ENCODE peak calls at places on chromosomes 12 and 14, in four cellular contexts. X is heart left ventricle, M is RWPE1, L is mesothelial cell of epicardium. E is an unnamed sample.

GRCh38 chr12:48961331-48961730 is 4.0 kb upstream of the ARF3 start:
- DNase-seq in X (no peak), M (no peak), L (no peak), E (no peak)

GRCh38 chr12:119047641-119048040 is 66.3 kb downstream of the SRRM4 start:
- DNase-seq in X (no peak), M (no peak), L (no peak), E (no peak)

GRCh38 chr14:74754899-74755298 is 8.2 kb upstream of the YLPM1 start:
- DNase-seq in X (no peak), M (no peak), L (no peak), E (no peak)

GRCh38 chr12:85441740-85442139 is 161.7 kb downstream of the ALX1 start:
- DNase-seq in X (no peak), M (peak), L (no peak), E (no peak)

GRCh38 chr12:57889541-57889989 is 43.0 kb upstream of the CTDSP2 start:
- DNase-seq in X (peak), M (no peak), L (no peak), E (no peak)

GRCh38 chr12:54882074-54882473 is 27.8 kb downstream of the MUCL1 start:
- DNase-seq in X (no peak), M (no peak), L (no peak), E (no peak)

GRCh38 chr12:84502907-84503787 is 409.5 kb downstream of the SLC6A15 start:
- DNase-seq in X (no peak), M (peak), L (no peak), E (peak)

GRCh38 chr12:25271486-25272098 is 20.9 kb upstream of the KRAS start:
- DNase-seq in X (no peak), M (no peak), L (no peak), E (no peak)

GRCh38 chr12:74337951-74338350 is 199.7 kb upstream of the ATXN7L3B start:
- DNase-seq in X (no peak), M (peak), L (no peak), E (no peak)

GRCh38 chr14:51302319-51303030 is 62.4 kb downstream of the TMX1 start:
- DNase-seq in X (no peak), M (no peak), L (no peak), E (no peak)

GRCh38 chr14:53193193-53193592 is 40.1 kb upstream of the DDHD1 start:
- DNase-seq in X (no peak), M (no peak), L (no peak), E (no peak)

GRCh38 chr12:50509009-50509663 is 4.4 kb downstream of the DIP2B start:
- DNase-seq in X (no peak), M (no peak), L (no peak), E (no peak)

GRCh38 chr14:98633380-98633779 is 638.6 kb downstream of the BCL11B start:
- DNase-seq in X (no peak), M (no peak), L (no peak), E (no peak)

GRCh38 chr14:68283378-68284123 is 464.0 kb downstream of the RAD51B start:
- DNase-seq in X (no peak), M (no peak), L (no peak), E (no peak)

GRCh38 chr12:62435337-62436163 is 31.1 kb upstream of the MON2 start:
- DNase-seq in X (peak), M (peak), L (no peak), E (peak)

GRCh38 chr12:78878447-78878846 is 13.9 kb downstream of the SYT1 start:
- DNase-seq in X (no peak), M (no peak), L (no peak), E (no peak)

GRCh38 chr12:131759176-131759575 is 48.3 kb downstream of the SFSWAP start:
- DNase-seq in X (no peak), M (no peak), L (no peak), E (no peak)

GRCh38 chr14:105532735-105533141 is 6.4 kb downstream of the TMEM121 start:
- DNase-seq in X (no peak), M (no peak), L (no peak), E (peak)

GRCh38 chr14:28767851-28768548 is 1.4 kb downstream of the FOXG1 start:
- DNase-seq in X (no peak), M (no peak), L (no peak), E (peak)

GRCh38 chr12:124359671-124360581 is 65.0 kb downstream of the RFLNA start:
- DNase-seq in X (peak), M (no peak), L (no peak), E (no peak)

GRCh38 chr12:46744256-46744655 is 81.5 kb downstream of the SLC38A4 start:
- DNase-seq in X (no peak), M (no peak), L (no peak), E (no peak)

GRCh38 chr14:58626441-58626840 is 11.3 kb upstream of the DACT1 start:
- DNase-seq in X (no peak), M (no peak), L (no peak), E (no peak)

GRCh38 chr12:32305163-32305562 is 94.2 kb upstream of the FGD4 start:
- DNase-seq in X (no peak), M (peak), L (no peak), E (no peak)

GRCh38 chr12:7374423-7375144 is 69.4 kb downstream of the CD163L1 start:
- DNase-seq in X (peak), M (peak), L (no peak), E (peak)

GRCh38 chr12:116291218-116291617 is 13.7 kb upstream of the MED13L start:
- DNase-seq in X (no peak), M (no peak), L (no peak), E (no peak)

GRCh38 chr12:120316798-120317257 is 10.8 kb downstream of the PLA2G1B start:
- DNase-seq in X (no peak), M (no peak), L (no peak), E (no peak)

GRCh38 chr14:78848234-78848820 is 678.2 kb downstream of the NRXN3 start:
- DNase-seq in X (no peak), M (peak), L (peak), E (peak)

GRCh38 chr14:78566017-78566858 is 396.1 kb downstream of the NRXN3 start:
- DNase-seq in X (peak), M (peak), L (peak), E (peak)

GRCh38 chr14:25308244-25308643 is 258.3 kb upstream of the STXBP6 start:
- DNase-seq in X (no peak), M (no peak), L (no peak), E (no peak)

GRCh38 chr14:81868172-81868571 is 334.5 kb upstream of the SEL1L start:
- DNase-seq in X (no peak), M (no peak), L (no peak), E (no peak)

GRCh38 chr12:64720884-64721283 is 38.3 kb downstream of the GNS start:
- DNase-seq in X (no peak), M (no peak), L (no peak), E (no peak)

GRCh38 chr14:77006127-77006526 is 22.4 kb downstream of the IRF2BPL start:
- DNase-seq in X (no peak), M (no peak), L (no peak), E (no peak)

GRCh38 chr14:73254247-73255004 is 17.1 kb downstream of the PAPLN start:
- DNase-seq in X (no peak), M (no peak), L (no peak), E (no peak)

DNA sequence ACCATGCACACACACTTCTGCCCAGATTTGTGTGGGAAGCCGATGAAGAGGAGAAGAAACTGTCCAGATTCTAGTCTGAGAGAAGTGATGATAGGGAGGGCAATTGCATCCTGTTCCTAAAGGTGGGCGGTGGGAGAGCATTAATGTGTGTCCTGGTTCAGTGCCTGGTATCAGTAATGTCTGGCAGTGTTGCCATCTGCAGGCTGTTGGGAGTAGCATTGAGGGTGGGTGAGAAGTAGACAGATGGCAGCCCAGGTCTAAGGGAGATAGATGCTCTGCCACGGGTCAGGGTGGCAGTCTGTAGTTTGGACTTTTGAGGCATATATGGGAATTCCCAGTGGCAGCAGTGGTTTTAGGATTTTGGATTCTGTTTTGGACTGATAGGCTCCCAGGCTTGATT is 156.4 kb downstream of the ETNK1 start:
- DNase-seq in X (no peak), M (no peak), L (no peak), E (no peak)
- TF ChIP-seq CTCF in X (no peak), M (no peak), L (no peak), E (no peak)

GRCh38 chr14:33674716-33675115 is 276.2 kb downstream of the EGLN3 start:
- DNase-seq in X (no peak), M (no peak), L (no peak), E (no peak)

GRCh38 chr14:33679025-33679424 is 271.8 kb downstream of the EGLN3 start:
- DNase-seq in X (no peak), M (no peak), L (no peak), E (no peak)

GRCh38 chr14:33675415-33676130 is 275.3 kb downstream of the EGLN3 start:
- DNase-seq in X (no peak), M (no peak), L (no peak), E (no peak)

GRCh38 chr14:33678012-33678411 is 272.9 kb downstream of the EGLN3 start:
- DNase-seq in X (no peak), M (no peak), L (no peak), E (no peak)

DNA sequence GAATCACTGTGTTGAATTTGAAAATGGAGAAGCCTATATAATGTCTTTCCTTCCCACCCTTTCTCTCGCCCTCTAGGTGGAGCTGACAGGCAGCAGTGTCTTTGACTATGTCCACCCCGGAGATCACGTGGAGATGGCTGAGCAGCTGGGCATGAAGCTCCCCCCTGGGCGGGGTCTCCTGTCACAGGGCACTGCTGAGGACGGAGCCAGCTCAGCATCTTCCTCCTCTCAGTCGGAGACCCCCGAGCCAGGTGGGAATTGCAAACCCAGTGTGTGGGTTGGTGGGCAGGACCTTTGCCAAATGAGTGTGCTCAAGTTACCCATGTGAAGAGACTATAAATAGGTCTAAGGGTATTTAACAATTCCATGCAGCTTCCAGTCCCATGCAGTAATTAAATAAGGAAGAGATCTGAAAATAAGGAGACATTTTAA is 274.7 kb downstream of the EGLN3 start:
- DNase-seq in X (peak), M (peak), L (no peak), E (peak)
- TF ChIP-seq CTCF in X (peak), M (no peak), L (no peak), E (peak)

DNA sequence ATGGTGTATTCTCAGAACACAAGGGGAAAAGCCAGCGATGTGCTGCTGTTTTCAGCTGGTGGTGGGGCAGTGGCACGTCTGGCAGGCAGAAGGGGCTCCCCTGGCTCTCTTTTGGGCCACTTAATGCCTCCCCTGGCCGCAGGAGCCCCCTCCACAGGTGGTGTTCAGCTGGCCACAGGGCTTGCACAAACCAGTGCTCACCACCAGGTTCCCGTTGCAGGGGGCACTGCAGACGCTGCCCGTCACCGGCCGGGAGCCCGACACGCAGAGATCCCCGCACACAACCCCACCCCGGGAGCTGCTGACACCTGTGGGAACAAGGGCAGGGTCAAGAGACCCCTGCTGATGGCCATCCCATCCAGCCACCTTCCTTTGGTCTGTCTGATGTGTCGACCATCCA is 6.7 kb downstream of the KRT83 start:
- DNase-seq in X (no peak), M (no peak), L (no peak), E (no peak)
- TF ChIP-seq CTCF in X (no peak), M (no peak), L (no peak), E (no peak)

DNA sequence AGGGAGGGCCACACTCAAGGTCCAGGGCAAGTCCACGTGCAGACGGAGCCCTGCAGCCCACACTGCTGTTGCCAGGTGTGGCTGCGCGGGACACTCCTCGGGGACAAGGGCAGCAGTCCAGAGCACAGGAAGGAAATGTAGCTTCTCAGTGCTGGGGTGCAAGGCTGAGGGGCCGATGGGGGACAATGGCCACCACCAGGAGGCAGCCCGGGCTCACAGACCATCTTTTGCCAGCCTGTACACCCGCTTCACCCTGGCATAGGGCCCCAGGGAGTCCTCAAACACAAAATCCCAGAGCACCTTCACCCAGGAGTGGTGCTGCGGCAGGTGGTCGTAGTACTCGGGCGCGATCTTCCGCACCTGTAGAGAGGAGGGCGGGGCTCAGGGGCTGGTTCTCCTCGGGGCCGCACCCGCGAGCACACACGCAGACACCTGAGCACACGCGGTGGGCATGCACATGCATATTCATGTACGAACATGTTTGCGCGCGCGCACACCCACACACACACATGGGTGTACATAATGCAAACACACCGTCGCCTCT is 12.8 kb downstream of the DEGS2 start:
- DNase-seq in X (no peak), M (no peak), L (no peak), E (no peak)
- TF ChIP-seq CTCF in X (no peak), M (no peak), L (no peak), E (no peak)

GRCh38 chr12:53268009-53268636 is at the start of gene ESPL1:
- DNase-seq in X (peak), M (peak), L (peak), E (peak)
- TF ChIP-seq CTCF in X (peak), M (peak), L (peak), E (no peak)

GRCh38 chr14:69708049-69708448 is 58.9 kb upstream of the SRSF5 start:
- DNase-seq in X (no peak), M (no peak), L (no peak), E (no peak)

GRCh38 chr14:69710378-69710777 is 56.6 kb upstream of the SRSF5 start:
- DNase-seq in X (no peak), M (no peak), L (no peak), E (no peak)

GRCh38 chr14:69711065-69711464 is 55.9 kb upstream of the SRSF5 start:
- DNase-seq in X (peak), M (no peak), L (no peak), E (peak)

GRCh38 chr14:69711471-69712216 is 55.3 kb upstream of the SRSF5 start:
- DNase-seq in X (no peak), M (no peak), L (no peak), E (no peak)

GRCh38 chr14:69708586-69709169 is 58.3 kb upstream of the SRSF5 start:
- DNase-seq in X (no peak), M (no peak), L (no peak), E (peak)
- TF ChIP-seq CTCF in X (no peak), M (no peak), L (no peak), E (no peak)

DNA sequence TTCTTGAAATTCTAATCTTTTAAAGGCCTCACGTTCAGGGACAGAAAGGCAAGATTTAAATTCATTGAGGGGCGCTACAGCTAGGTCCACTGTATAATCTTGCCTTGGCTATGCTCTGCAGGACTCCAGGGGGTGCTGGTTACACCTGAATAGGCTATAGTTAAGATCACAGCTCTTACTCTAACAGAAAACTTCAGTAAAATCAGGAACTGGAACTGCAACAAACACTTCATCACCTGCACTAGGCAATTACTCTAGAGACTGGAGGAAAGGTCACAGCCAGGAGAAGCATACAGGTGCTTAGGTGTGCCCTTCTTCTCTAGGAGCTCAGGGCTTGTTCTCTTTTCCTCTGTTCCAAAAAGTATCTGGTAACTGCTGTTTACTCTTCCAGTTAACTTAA is 20.9 kb downstream of the SLCO1C1 start:
- DNase-seq in X (no peak), M (no peak), L (no peak), E (no peak)
- TF ChIP-seq CTCF in X (no peak), M (no peak), L (no peak), E (no peak)

DNA sequence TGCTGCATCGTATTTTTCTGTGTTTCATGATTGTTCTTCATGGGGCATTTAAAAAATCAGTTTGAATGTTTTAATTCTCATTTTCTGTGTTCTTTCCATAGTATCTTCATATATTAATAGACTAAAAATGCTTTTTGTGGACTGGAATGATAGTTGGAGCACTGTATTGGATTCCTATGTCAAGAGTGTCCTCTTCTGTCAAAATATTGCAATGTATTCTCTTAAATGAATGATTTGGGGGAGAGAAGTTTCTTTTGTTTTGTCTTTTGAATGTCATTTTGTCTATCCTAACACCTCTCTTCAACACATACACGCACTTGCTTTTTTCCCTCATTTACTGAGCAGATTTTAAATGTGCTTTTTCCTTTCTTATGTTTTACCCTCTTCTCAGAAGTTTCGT is 4.7 kb upstream of the EIF2S3B start:
- DNase-seq in X (no peak), M (peak), L (no peak), E (no peak)
- TF ChIP-seq CTCF in X (no peak), M (peak), L (no peak), E (no peak)

GRCh38 chr12:68761442-68761812 is 15.5 kb downstream of the SLC35E3 start:
- DNase-seq in X (no peak), M (no peak), L (no peak), E (no peak)
- TF ChIP-seq CTCF in X (no peak), M (no peak), L (no peak), E (no peak)